ENCODE peak calls at places on chromosomes 2 and 18, in four cellular contexts. One of them, this sample, is unnamed.

GRCh38 chr2:217922101-217923006 is 80.4 kb downstream of the TNS1 start:
- DNase-seq in fibroblast of lung: peak
- DNase-seq in GM20000: no peak
- DNase-seq in MCF 10A: no peak
- DNase-seq in this sample: peak

GRCh38 chr2:102122909-102123308 is 19.6 kb upstream of the IL1R1 start:
- DNase-seq in fibroblast of lung: no peak
- DNase-seq in MCF 10A: no peak
- DNase-seq in GM20000: no peak
- DNase-seq in this sample: no peak

GRCh38 chr2:120499784-120500495 is 154.0 kb downstream of the INHBB start:
- DNase-seq in MCF 10A: peak
- DNase-seq in GM20000: no peak
- DNase-seq in fibroblast of lung: no peak
- DNase-seq in this sample: no peak

GRCh38 chr2:65296971-65297370 is 69.3 kb downstream of the ACTR2 start:
- DNase-seq in MCF 10A: no peak
- DNase-seq in fibroblast of lung: no peak
- DNase-seq in GM20000: no peak
- DNase-seq in this sample: no peak

GRCh38 chr2:113039675-113040074 is 13.0 kb downstream of the IL36B start:
- DNase-seq in GM20000: no peak
- DNase-seq in fibroblast of lung: no peak
- DNase-seq in MCF 10A: no peak
- DNase-seq in this sample: no peak

GRCh38 chr2:54984476-54984875 is 65.8 kb downstream of the RTN4 start:
- DNase-seq in GM20000: no peak
- DNase-seq in MCF 10A: no peak
- DNase-seq in fibroblast of lung: peak
- DNase-seq in this sample: no peak

GRCh38 chr2:168614291-168615018 is 158.4 kb downstream of the CERS6 start:
- DNase-seq in fibroblast of lung: no peak
- DNase-seq in GM20000: no peak
- DNase-seq in MCF 10A: peak
- DNase-seq in this sample: no peak

GRCh38 chr18:40250218-40250617 is 1704.8 kb upstream of the PIK3C3 start:
- DNase-seq in GM20000: no peak
- DNase-seq in MCF 10A: no peak
- DNase-seq in fibroblast of lung: peak
- DNase-seq in this sample: no peak

GRCh38 chr2:215830313-215830712 is 183.0 kb downstream of the MREG start:
- DNase-seq in GM20000: no peak
- DNase-seq in MCF 10A: peak
- DNase-seq in fibroblast of lung: peak
- DNase-seq in this sample: peak

GRCh38 chr2:54955674-54956391 is 94.4 kb downstream of the RTN4 start:
- DNase-seq in GM20000: no peak
- DNase-seq in fibroblast of lung: no peak
- DNase-seq in MCF 10A: no peak
- DNase-seq in this sample: no peak

GRCh38 chr2:98606431-98606830 is 1.9 kb downstream of the COA5 start:
- DNase-seq in fibroblast of lung: no peak
- DNase-seq in MCF 10A: no peak
- DNase-seq in GM20000: no peak
- DNase-seq in this sample: no peak

GRCh38 chr2:99854236-99854852 is 288.0 kb downstream of the AFF3 start:
- DNase-seq in MCF 10A: no peak
- DNase-seq in fibroblast of lung: no peak
- DNase-seq in GM20000: no peak
- DNase-seq in this sample: no peak

GRCh38 chr2:207239754-207240494 is 74.2 kb upstream of the KLF7 start:
- DNase-seq in GM20000: no peak
- DNase-seq in fibroblast of lung: peak
- DNase-seq in MCF 10A: peak
- DNase-seq in this sample: peak

GRCh38 chr2:50401772-50402653 is 629.9 kb downstream of the NRXN1 start:
- DNase-seq in MCF 10A: peak
- DNase-seq in fibroblast of lung: peak
- DNase-seq in GM20000: peak
- DNase-seq in this sample: peak

GRCh38 chr2:100271210-100271609 is 51.1 kb downstream of the LONRF2 start:
- DNase-seq in fibroblast of lung: no peak
- DNase-seq in GM20000: no peak
- DNase-seq in MCF 10A: no peak
- DNase-seq in this sample: no peak

GRCh38 chr2:109475531-109476210 is 138.1 kb downstream of the SEPTIN10 start:
- DNase-seq in GM20000: no peak
- DNase-seq in MCF 10A: peak
- DNase-seq in fibroblast of lung: peak
- DNase-seq in this sample: peak

GRCh38 chr2:65662654-65663432 is 230.4 kb upstream of the SPRED2 start:
- DNase-seq in fibroblast of lung: peak
- DNase-seq in MCF 10A: peak
- DNase-seq in GM20000: no peak
- DNase-seq in this sample: peak

GRCh38 chr2:108316194-108316880 is 27.6 kb downstream of the SULT1C2 start:
- DNase-seq in fibroblast of lung: no peak
- DNase-seq in MCF 10A: no peak
- DNase-seq in GM20000: no peak
- DNase-seq in this sample: no peak

GRCh38 chr2:146701183-146701582 is 1143.6 kb upstream of the ACVR2A start:
- DNase-seq in MCF 10A: peak
- DNase-seq in fibroblast of lung: no peak
- DNase-seq in GM20000: no peak
- DNase-seq in this sample: no peak

GRCh38 chr2:195566201-195566600 is 90.8 kb upstream of the SLC39A10 start:
- DNase-seq in GM20000: no peak
- DNase-seq in fibroblast of lung: no peak
- DNase-seq in MCF 10A: peak
- DNase-seq in this sample: peak

GRCh38 chr2:135667045-135667444 is 74.6 kb upstream of the UBXN4 start:
- DNase-seq in GM20000: no peak
- DNase-seq in fibroblast of lung: peak
- DNase-seq in MCF 10A: no peak
- DNase-seq in this sample: no peak

GRCh38 chr2:1728821-1729220 is 15.5 kb downstream of the PXDN start:
- DNase-seq in GM20000: no peak
- DNase-seq in MCF 10A: no peak
- DNase-seq in fibroblast of lung: peak
- DNase-seq in this sample: no peak

GRCh38 chr2:69054431-69054830 is 41.5 kb downstream of the ANTXR1 start:
- DNase-seq in MCF 10A: no peak
- DNase-seq in fibroblast of lung: peak
- DNase-seq in GM20000: peak
- DNase-seq in this sample: peak

GRCh38 chr2:74856004-74856578 is 22.2 kb downstream of the HK2 start:
- DNase-seq in GM20000: no peak
- DNase-seq in fibroblast of lung: no peak
- DNase-seq in MCF 10A: no peak
- DNase-seq in this sample: no peak

GRCh38 chr2:235303499-235304291 is 190.1 kb upstream of the AGAP1 start:
- DNase-seq in GM20000: no peak
- DNase-seq in fibroblast of lung: no peak
- DNase-seq in MCF 10A: no peak
- DNase-seq in this sample: no peak
- TF ChIP-seq CTCF in GM20000: no peak
- TF ChIP-seq CTCF in fibroblast of lung: peak
- TF ChIP-seq CTCF in MCF 10A: no peak
- TF ChIP-seq CTCF in this sample: no peak

DNA sequence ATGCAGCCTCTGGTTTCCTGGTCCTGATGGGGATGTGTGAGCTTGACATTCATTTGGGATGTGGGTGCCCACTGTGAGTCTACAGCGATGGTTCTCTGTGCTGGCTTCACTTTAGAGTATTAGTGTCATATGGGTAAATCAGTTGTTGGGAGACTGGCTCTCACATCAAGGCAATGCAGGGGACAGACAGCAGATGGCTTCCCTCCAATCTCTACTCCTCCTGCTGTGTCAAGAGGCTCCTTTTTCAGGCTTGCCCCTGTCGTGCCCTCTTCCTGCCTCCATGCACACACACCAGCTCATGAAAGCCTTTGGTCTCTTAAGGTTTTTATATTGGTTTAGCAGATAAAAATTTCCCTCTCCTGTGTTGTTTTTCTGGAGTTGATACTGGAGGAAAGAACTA is 315.6 kb downstream of the RDH14 start:
- DNase-seq in GM20000: no peak
- DNase-seq in fibroblast of lung: no peak
- DNase-seq in MCF 10A: no peak
- DNase-seq in this sample: no peak
- TF ChIP-seq CTCF in GM20000: no peak
- TF ChIP-seq CTCF in fibroblast of lung: no peak
- TF ChIP-seq CTCF in MCF 10A: no peak
- TF ChIP-seq CTCF in this sample: no peak

GRCh38 chr18:54388203-54389142 is 30.8 kb downstream of the C18orf54 start:
- DNase-seq in fibroblast of lung: peak
- DNase-seq in MCF 10A: peak
- DNase-seq in GM20000: peak
- DNase-seq in this sample: peak

GRCh38 chr18:54387631-54388030 is 29.9 kb downstream of the C18orf54 start:
- DNase-seq in GM20000: no peak
- DNase-seq in MCF 10A: peak
- DNase-seq in fibroblast of lung: no peak
- DNase-seq in this sample: no peak

GRCh38 chr18:54382733-54383252 is 25.1 kb downstream of the C18orf54 start:
- DNase-seq in fibroblast of lung: no peak
- DNase-seq in MCF 10A: no peak
- DNase-seq in GM20000: no peak
- DNase-seq in this sample: no peak

GRCh38 chr18:54389143-54389505 is 31.4 kb downstream of the C18orf54 start:
- DNase-seq in GM20000: no peak
- DNase-seq in MCF 10A: no peak
- DNase-seq in fibroblast of lung: no peak
- DNase-seq in this sample: no peak

DNA sequence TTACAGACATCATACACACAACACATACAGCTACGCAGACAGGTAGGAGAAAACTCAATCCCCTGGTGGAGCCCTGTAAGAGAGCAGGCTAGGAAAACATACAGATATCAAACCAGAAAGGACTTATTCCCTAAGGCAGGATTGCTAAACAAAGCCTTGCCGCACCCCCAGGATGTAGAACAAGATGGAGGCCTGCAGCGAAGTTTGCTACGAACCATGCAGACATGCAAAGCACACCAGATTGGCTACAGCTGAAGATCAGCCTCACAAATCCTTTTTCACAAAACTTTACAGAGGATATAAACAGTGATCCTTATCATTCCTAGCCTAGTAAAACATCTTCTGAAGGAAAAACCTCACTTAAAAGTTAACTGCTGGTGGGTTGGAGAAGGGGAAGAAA is 28.3 kb downstream of the C18orf54 start:
- DNase-seq in fibroblast of lung: no peak
- DNase-seq in GM20000: no peak
- DNase-seq in MCF 10A: no peak
- DNase-seq in this sample: peak
- TF ChIP-seq CTCF in fibroblast of lung: no peak
- TF ChIP-seq CTCF in GM20000: no peak
- TF ChIP-seq CTCF in MCF 10A: no peak
- TF ChIP-seq CTCF in this sample: no peak

GRCh38 chr2:79103199-79103598 is 15.4 kb upstream of the REG1B start:
- DNase-seq in GM20000: no peak
- DNase-seq in MCF 10A: no peak
- DNase-seq in fibroblast of lung: no peak
- DNase-seq in this sample: no peak

GRCh38 chr2:79100301-79100700 is 12.5 kb upstream of the REG1B start:
- DNase-seq in MCF 10A: no peak
- DNase-seq in fibroblast of lung: no peak
- DNase-seq in GM20000: no peak
- DNase-seq in this sample: no peak

GRCh38 chr2:79101024-79101423 is 13.2 kb upstream of the REG1B start:
- DNase-seq in fibroblast of lung: no peak
- DNase-seq in GM20000: no peak
- DNase-seq in MCF 10A: no peak
- DNase-seq in this sample: no peak

GRCh38 chr2:79099140-79099686 is 11.4 kb upstream of the REG1B start:
- DNase-seq in MCF 10A: no peak
- DNase-seq in GM20000: no peak
- DNase-seq in fibroblast of lung: no peak
- DNase-seq in this sample: no peak

GRCh38 chr2:79097843-79098242 is 10.1 kb upstream of the REG1B start:
- DNase-seq in GM20000: no peak
- DNase-seq in fibroblast of lung: no peak
- DNase-seq in MCF 10A: no peak
- DNase-seq in this sample: no peak
- TF ChIP-seq CTCF in GM20000: no peak
- TF ChIP-seq CTCF in fibroblast of lung: no peak
- TF ChIP-seq CTCF in MCF 10A: no peak
- TF ChIP-seq CTCF in this sample: no peak

DNA sequence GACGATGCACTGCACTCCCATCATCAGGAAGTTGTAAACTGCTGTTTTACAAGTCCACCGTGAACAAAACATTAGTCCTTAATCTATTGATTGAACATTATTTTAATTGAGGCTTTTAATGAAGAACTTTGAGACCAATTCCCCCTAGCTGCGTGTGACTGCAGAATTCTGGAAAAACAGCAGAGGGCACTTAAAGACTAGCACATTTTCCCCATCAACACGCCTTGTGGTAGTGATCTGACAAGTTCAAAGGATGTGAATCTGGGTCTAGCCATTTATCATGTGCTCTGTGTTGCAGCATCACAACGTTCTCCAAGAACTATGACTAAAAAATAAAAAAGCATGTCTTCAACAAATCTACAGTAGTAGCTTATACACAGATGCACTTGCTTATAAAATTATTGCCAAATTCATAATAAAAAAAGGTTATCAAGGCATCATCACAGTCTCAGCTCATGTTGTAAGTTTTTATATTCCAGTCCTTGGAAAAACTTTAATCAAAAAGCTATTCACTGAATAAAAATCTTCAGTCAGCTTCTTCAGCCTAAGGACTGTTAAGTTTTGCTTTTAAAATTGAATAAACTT is 35.8 kb downstream of the SKOR2 start:
- DNase-seq in MCF 10A: peak
- DNase-seq in fibroblast of lung: peak
- DNase-seq in GM20000: peak
- DNase-seq in this sample: peak
- TF ChIP-seq CTCF in MCF 10A: peak
- TF ChIP-seq CTCF in fibroblast of lung: peak
- TF ChIP-seq CTCF in GM20000: no peak
- TF ChIP-seq CTCF in this sample: peak

This sample was measured in AG10803.